ENCODE peak calls at places on chromosomes 6 and 20, in five cellular contexts. N is HepG2, L is K562, Z is GM12878, J is H1. F is an unnamed sample.
A peak's percentile ranks its signal among the peaks of the same experiment; 100 is the strongest.

GRCh38 chr6:18101271-18101670 is 21.2 kb downstream of the NHLRC1 start:
- DNase-seq in N (no peak), L (no peak), Z (no peak), J (no peak), F (no peak)

GRCh38 chr6:6131492-6132109 is 124.9 kb upstream of the NRN1 start:
- DNase-seq in N (peak; percentile 53), L (peak; percentile 59), Z (no peak), J (no peak), F (peak; percentile 22)

GRCh38 chr6:39961178-39961577 is 26.9 kb upstream of the MOCS1 start:
- DNase-seq in N (no peak), L (no peak), Z (no peak), J (no peak), F (peak; percentile 26)

GRCh38 chr6:14189122-14189521 is 71.5 kb downstream of the CD83 start:
- DNase-seq in N (no peak), L (no peak), Z (no peak), J (no peak), F (no peak)

GRCh38 chr6:125586605-125587004 is 162.8 kb upstream of the HEY2 start:
- DNase-seq in N (no peak), L (no peak), Z (no peak), J (no peak), F (no peak)

GRCh38 chr6:7953753-7954152 is 43.2 kb upstream of the TXNDC5 start:
- DNase-seq in N (no peak), L (no peak), Z (no peak), J (no peak), F (no peak)

GRCh38 chr20:22684072-22684762 is 99.8 kb upstream of the FOXA2 start:
- DNase-seq in N (peak; percentile 84), L (peak; percentile 69), Z (peak; percentile 15), J (peak; percentile 83), F (peak; percentile 58)

GRCh38 chr6:18742406-18742805 is 355.3 kb downstream of the RNF144B start:
- DNase-seq in N (no peak), L (no peak), Z (no peak), J (no peak), F (no peak)

GRCh38 chr6:125808060-125808459 is 17.3 kb downstream of the NCOA7 start:
- DNase-seq in N (no peak), L (no peak), Z (no peak), J (no peak), F (no peak)

GRCh38 chr20:47686545-47686944 is 98.7 kb downstream of the SULF2 start:
- DNase-seq in N (no peak), L (peak; percentile 23), Z (no peak), J (no peak), F (no peak)

GRCh38 chr20:51628533-51629398 is 86.2 kb upstream of the NFATC2 start:
- DNase-seq in N (peak; percentile 90), L (no peak), Z (no peak), J (no peak), F (no peak)
- TF ChIP-seq YY1 in N (no peak), L (no peak), Z (no peak), J (no peak), F (no peak)

DNA sequence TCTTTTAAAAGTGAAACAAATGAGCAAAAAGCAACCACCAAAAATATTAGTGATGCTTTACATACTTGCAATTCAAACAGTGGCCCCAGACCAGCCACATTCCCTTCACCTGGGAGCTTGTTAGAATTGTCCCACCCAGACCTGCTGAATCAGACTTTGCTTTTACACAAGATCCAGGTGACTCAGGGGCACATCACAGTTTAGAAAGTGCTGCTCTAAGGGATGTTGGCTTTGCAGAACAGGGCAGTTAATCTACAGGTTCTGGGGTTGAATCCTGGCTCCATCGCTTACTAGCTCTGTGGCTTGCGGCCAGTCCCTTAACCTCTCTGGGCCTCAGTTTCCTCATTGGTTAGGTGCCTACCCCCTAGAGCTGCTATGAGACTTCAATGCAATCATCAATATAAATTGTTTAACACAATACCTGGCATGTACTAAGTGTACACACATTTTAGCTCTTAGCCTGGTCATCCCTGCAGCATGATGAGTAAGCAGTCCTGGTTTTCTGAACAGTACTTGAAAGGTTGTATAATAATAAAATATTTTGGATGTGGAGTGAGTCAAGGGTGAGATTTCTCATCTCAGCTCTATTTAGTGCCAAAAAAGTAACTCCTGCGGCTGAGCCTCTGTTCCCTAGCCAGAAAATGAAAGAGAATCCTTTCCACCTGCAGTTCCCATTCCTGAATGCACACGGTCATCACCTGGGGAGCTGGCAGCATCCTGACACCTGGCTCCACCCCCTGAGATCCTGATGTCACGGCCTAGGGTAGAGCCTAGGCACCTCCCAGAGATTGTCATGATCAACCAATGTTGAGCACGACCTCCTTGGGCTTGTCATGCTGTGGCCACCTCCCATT is 162.7 kb downstream of the ANKRD60 start:
- DNase-seq in N (no peak), L (no peak), Z (no peak), J (peak; percentile 42), F (no peak)
- TF ChIP-seq USF2 in N (no peak), L (no peak), Z (no peak), J (no peak), F (no peak)

GRCh38 chr6:150267686-150268561 is 100.9 kb upstream of the IYD start:
- DNase-seq in N (no peak), L (peak; percentile 88), Z (no peak), J (no peak), F (no peak)
- TF ChIP-seq YY1 in N (no peak), L (no peak), Z (no peak), J (no peak), F (no peak)

GRCh38 chr20:9485614-9486325 is 28.6 kb upstream of the LAMP5 start:
- DNase-seq in N (no peak), L (no peak), Z (no peak), J (no peak), F (no peak)
- TF ChIP-seq USF2 in N (no peak), L (no peak), Z (no peak), J (no peak), F (no peak)

GRCh38 chr20:1946442-1946761 is 47.5 kb downstream of the PDYN start:
- DNase-seq in N (no peak), L (no peak), Z (no peak), J (no peak), F (no peak)

GRCh38 chr20:1944345-1945099 is 49.3 kb downstream of the SIRPA start:
- DNase-seq in N (no peak), L (no peak), Z (no peak), J (no peak), F (no peak)

GRCh38 chr20:1943267-1944002 is 48.2 kb downstream of the SIRPA start:
- DNase-seq in N (peak; percentile 55), L (no peak), Z (no peak), J (no peak), F (no peak)

GRCh38 chr20:1945660-1946059 is 48.2 kb downstream of the PDYN start:
- DNase-seq in N (no peak), L (no peak), Z (no peak), J (no peak), F (no peak)

GRCh38 chr20:1945134-1945618 is 48.7 kb downstream of the PDYN start:
- DNase-seq in N (no peak), L (no peak), Z (no peak), J (no peak), F (no peak)
- TF ChIP-seq YY1 in N (no peak), L (no peak), Z (no peak), J (no peak), F (no peak)

GRCh38 chr6:151023346-151023745 is 157.8 kb downstream of the MTHFD1L start:
- DNase-seq in N (no peak), L (no peak), Z (no peak), J (no peak), F (no peak)
- TF ChIP-seq USF2 in N (no peak), L (no peak), Z (no peak), J (no peak), F (no peak)

DNA sequence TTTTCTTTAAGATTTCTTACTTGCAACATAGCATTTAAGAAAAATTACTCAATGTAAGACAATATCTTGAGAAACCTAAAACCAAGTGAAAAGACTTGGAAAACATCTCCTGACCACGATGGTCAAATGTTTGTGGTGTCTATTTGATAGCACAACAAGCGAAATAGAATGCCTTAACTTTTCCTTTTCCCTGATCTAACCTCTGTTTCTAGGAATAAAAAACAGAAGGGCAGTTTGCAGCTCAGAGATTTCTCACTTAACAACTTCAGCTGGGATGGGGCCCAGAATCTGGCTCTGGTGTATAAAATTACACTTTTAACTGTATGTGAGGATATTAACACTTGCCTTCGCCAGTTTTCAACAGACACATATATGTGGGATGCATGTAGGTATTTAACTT is 47.6 kb downstream of the AIG1 start:
- DNase-seq in N (no peak), L (no peak), Z (no peak), J (no peak), F (no peak)
- TF ChIP-seq YY1 in N (no peak), L (no peak), Z (no peak), J (no peak), F (no peak)

GRCh38 chr6:136160255-136160654 is 89.9 kb downstream of the MTFR2 start:
- DNase-seq in N (no peak), L (no peak), Z (no peak), J (no peak), F (no peak)
- TF ChIP-seq USF2 in N (no peak), L (no peak), Z (no peak), J (no peak), F (no peak)

DNA sequence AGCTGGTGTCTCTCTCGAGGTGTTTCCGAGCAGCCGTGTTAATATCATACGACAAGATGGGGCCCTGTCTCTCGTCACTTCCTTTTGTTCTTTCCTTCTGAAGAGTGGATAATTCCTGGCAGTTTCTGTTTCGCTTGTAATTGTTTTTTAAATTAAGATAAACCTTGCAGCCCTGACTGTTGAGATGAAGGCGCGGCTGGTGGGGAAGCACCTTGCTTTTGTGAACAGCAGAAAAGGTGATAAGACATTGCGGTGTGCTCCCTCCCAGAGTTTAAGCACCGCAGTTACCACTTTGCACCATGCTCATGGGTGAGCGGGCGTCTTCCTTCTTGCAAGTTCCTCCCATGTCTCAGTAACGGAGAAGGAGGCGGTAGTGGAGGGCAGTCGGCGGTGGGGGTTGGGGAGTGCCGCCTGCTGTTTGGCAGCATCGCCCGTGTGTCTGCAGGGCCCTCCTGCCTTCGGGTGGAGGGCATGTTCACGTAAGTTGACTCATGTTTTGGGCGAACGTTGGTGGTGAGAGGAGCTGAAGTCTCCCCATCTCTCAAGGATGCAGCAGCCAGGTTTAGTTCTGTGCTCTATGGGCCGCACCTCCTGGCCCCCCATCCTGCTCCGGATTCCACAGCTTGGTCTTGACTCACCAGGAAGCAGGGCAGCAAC is 345.9 kb downstream of the TAF4 start:
- DNase-seq in N (no peak), L (no peak), Z (no peak), J (no peak), F (no peak)
- TF ChIP-seq YY1 in N (no peak), L (no peak), Z (no peak), J (no peak), F (no peak)

GRCh38 chr20:41991412-41991811 is 373.2 kb upstream of the CHD6 start:
- DNase-seq in N (no peak), L (no peak), Z (no peak), J (no peak), F (no peak)
- TF ChIP-seq USF2 in N (no peak), L (no peak), Z (no peak), J (no peak), F (no peak)